ENCODE peak calls at places on chromosomes 2 and 18, in five cellular contexts. T is H1, Q is K562, U is GM12878, M is HepG2. B is an unnamed sample.
A peak's percentile ranks its signal among the peaks of the same experiment; 100 is the strongest.

GRCh38 chr2:70978388-70979357 is at the start of gene ANKRD53:
- DNase-seq in Q (no peak), U (no peak), T (peak; percentile 83), M (no peak), B (peak; percentile 79)

GRCh38 chr2:192208848-192209247 is 14.1 kb upstream of the TMEFF2 start:
- DNase-seq in T (no peak), U (no peak), M (no peak), Q (no peak), B (no peak)

GRCh38 chr2:216103213-216103612 is 5.9 kb upstream of the XRCC5 start:
- DNase-seq in U (no peak), M (no peak), Q (no peak), T (no peak), B (no peak)

GRCh38 chr2:240856151-240856980 is 12.3 kb upstream of the AGXT start:
- DNase-seq in M (peak; percentile 87), U (no peak), T (peak; percentile 79), Q (peak; percentile 13), B (peak; percentile 73)

GRCh38 chr2:127596311-127597045 is 49.5 kb upstream of the GPR17 start:
- DNase-seq in M (no peak), U (no peak), T (no peak), Q (no peak), B (no peak)

GRCh38 chr2:190789074-190790004 is 91.3 kb upstream of the GLS start:
- DNase-seq in U (no peak), Q (no peak), T (no peak), M (peak; percentile 38), B (no peak)

GRCh38 chr18:36672437-36673344 is 156.1 kb downstream of the TPGS2 start:
- DNase-seq in Q (no peak), T (no peak), U (no peak), M (no peak), B (no peak)

GRCh38 chr18:68721681-68722583 is 7.0 kb upstream of the TMX3 start:
- DNase-seq in M (no peak), Q (no peak), U (peak; percentile 30), T (no peak), B (no peak)

GRCh38 chr2:54975598-54976507 is 74.4 kb downstream of the RTN4 start:
- DNase-seq in U (no peak), T (no peak), Q (no peak), M (no peak), B (no peak)

GRCh38 chr2:62197609-62198236 is 1.8 kb downstream of the B3GNT2 start:
- DNase-seq in Q (peak; percentile 44), U (no peak), M (no peak), T (peak; percentile 62), B (peak; percentile 72)

GRCh38 chr2:96869281-96869823 is 528 bp downstream of the SEMA4C start:
- DNase-seq in M (peak; percentile 48), Q (no peak), U (no peak), T (peak; percentile 71), B (peak; percentile 67)

GRCh38 chr2:127664065-127664894 is 11.1 kb downstream of the LIMS2 start:
- DNase-seq in T (no peak), M (no peak), U (no peak), Q (no peak), B (peak; percentile 61)

GRCh38 chr2:211793783-211794182 is 744.8 kb downstream of the ERBB4 start:
- DNase-seq in Q (no peak), T (no peak), U (no peak), M (no peak), B (no peak)

GRCh38 chr2:145404690-145405089 is 884.8 kb upstream of the ZEB2 start:
- DNase-seq in M (no peak), T (no peak), U (no peak), Q (no peak), B (no peak)

GRCh38 chr2:100396483-100396882 is 21.0 kb downstream of the CHST10 start:
- DNase-seq in U (no peak), Q (no peak), T (no peak), M (no peak), B (no peak)

GRCh38 chr2:113278812-113279139 is at the start of gene PAX8:
- DNase-seq in Q (no peak), U (no peak), T (no peak), M (no peak), B (peak; percentile 48)

GRCh38 chr2:235149240-235149641 is 197.4 kb downstream of the SH3BP4 start:
- DNase-seq in T (no peak), U (no peak), M (no peak), Q (no peak), B (no peak)

GRCh38 chr2:110903548-110903947 is 171.2 kb downstream of the ACOXL start:
- DNase-seq in M (no peak), Q (no peak), U (no peak), T (no peak), B (no peak)

GRCh38 chr2:83196225-83196624 is 1262.9 kb downstream of the SUCLG1 start:
- DNase-seq in T (no peak), Q (no peak), M (peak; percentile 12), U (no peak), B (peak; percentile 44)

GRCh38 chr18:22613788-22614187 is 196.1 kb upstream of the CTAGE1 start:
- DNase-seq in T (no peak), U (no peak), M (no peak), Q (no peak), B (no peak)

GRCh38 chr18:41206341-41206740 is 748.7 kb upstream of the PIK3C3 start:
- DNase-seq in U (no peak), M (no peak), Q (no peak), T (no peak), B (no peak)

DNA sequence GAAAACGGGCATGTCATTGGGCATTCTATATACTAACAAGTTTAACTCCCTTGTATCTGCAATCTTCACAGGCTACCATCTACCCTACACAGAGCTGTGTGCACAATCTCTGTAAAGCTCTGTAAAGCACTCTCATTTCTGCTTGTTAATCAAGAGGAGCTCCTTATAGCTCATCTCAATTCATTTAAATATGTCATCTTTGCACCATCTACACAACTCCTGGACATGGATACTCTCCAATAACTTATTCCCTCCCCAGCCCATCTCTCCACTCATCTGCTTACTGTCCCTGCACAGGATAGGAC is 61.5 kb downstream of the DPP4 start:
- DNase-seq in M (no peak), T (no peak), U (no peak), Q (no peak), B (no peak)
- TF ChIP-seq CREB1 in M (no peak), T (no peak), U (no peak), Q (no peak), B (no peak)

GRCh38 chr2:173008786-173009185 is 66.9 kb upstream of the MAP3K20 start:
- DNase-seq in U (no peak), Q (no peak), T (no peak), M (peak; percentile 47), B (no peak)
- H2AFZ ChIP-seq in U (no peak overlapping the region), Q (no peak overlapping the region), T (no peak overlapping the region), M (no peak overlapping the region), B (no peak overlapping the region)

DNA sequence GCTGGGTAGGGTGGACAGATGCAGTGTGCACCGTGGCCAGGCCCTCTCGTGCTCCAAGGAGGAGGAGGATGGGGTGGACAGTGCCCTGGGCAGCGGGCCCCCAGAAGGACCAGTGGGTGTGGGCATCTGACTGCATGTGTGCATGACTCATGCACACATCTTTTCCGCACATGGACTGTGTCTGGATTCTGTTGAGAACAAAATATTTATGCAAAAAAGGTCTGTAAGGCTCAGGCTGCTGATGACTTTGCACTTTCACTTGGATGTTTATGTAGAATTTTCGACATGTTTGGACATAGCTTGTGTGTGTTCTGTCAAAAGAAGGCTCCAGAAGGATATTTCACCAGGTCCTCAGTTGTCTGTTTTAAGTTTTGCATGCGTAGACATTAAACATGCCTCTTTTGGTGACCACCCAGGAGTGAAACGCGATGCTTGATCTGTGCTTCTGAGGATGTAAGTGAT is 45.6 kb downstream of the MTCL1 start:
- DNase-seq in Q (no peak), M (no peak), U (no peak), T (no peak), B (no peak)
- TF ChIP-seq CREB1 in Q (no peak), M (no peak), U (no peak), T (no peak), B (no peak)

DNA sequence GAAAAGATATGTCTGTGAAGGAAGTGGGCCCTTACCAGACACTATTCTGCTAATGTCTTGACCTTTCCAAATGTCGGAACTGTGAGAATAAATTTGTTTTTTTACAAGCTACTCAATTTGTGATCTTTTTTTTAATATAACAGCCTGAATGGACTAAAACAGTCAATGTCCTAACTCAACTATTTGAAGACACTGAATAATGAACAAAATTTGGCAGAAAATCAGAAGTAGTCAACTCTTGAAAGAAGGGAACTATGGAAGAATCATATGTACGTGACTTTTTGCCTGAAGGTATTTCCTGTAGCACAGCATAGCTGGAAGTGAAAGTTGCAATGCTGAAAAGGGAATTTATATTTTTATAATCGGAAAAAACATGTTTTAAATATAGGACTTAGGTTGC is 351.8 kb upstream of the TFPI start:
- DNase-seq in U (no peak), M (no peak), Q (no peak), T (no peak), B (no peak)
- H2AFZ ChIP-seq in U (no peak overlapping the region), M (no peak overlapping the region), Q (no peak overlapping the region), T (no peak overlapping the region), B (no peak overlapping the region)

GRCh38 chr18:48418000-48418399 is 8.8 kb upstream of the ZBTB7C start:
- DNase-seq in T (no peak), U (no peak), Q (no peak), M (no peak), B (no peak)

GRCh38 chr18:48428494-48429177 is 19.5 kb upstream of the ZBTB7C start:
- DNase-seq in T (no peak), Q (no peak), M (no peak), U (no peak), B (peak; percentile 42)

GRCh38 chr18:48418409-48419267 is 9.5 kb upstream of the ZBTB7C start:
- DNase-seq in Q (no peak), M (no peak), T (no peak), U (no peak), B (no peak)

GRCh38 chr18:48419268-48420022 is 10.3 kb upstream of the ZBTB7C start:
- DNase-seq in T (no peak), Q (no peak), M (peak; percentile 9), U (no peak), B (peak; percentile 71)

DNA sequence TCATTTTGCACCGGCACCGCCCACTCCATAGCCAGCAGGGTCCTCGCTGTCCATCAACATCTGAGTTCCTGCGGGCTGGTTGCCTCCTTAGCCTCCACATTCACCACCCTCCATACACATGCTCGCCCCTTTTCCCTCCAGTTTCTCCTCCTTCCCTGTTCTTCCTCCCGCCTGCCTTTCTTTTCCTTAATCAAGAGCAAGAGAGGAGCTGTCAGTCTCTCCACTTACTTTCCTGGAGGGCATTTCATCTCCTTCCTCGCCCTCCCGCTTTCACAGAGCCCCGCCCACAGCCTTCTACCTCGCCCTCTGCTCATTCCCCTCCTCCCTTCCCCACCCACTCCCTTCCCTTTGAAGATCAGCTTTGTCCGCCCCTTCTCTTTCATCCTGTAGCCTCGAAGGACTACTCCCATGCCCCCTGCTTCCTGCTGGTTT is 13.8 kb upstream of the ZBTB7C start:
- DNase-seq in Q (no peak), U (no peak), T (peak; percentile 73), M (no peak), B (peak; percentile 79)
- TF ChIP-seq CREB1 in Q (no peak), U (no peak), T (no peak), M (no peak), B (no peak)

B was measured in GM23338.